ENCODE peak calls at places on chromosome 18, in four cellular contexts. One of them, this sample, is unnamed.

GRCh38 chr18:11259421-11259820 is 110.1 kb upstream of the PIEZO2 start:
- DNase-seq in HepG2: no peak
- DNase-seq in K562: no peak
- DNase-seq in SK-N-SH: peak
- DNase-seq in this sample: no peak

GRCh38 chr18:63346031-63346430 is 21.0 kb downstream of the KDSR start:
- DNase-seq in HepG2: no peak
- DNase-seq in K562: no peak
- DNase-seq in SK-N-SH: no peak
- DNase-seq in this sample: no peak

GRCh38 chr18:70313640-70314039 is 24.8 kb downstream of the SOCS6 start:
- DNase-seq in SK-N-SH: no peak
- DNase-seq in K562: no peak
- DNase-seq in HepG2: no peak
- DNase-seq in this sample: no peak

GRCh38 chr18:3451166-3451988 is 1.4 kb downstream of the TGIF1 start:
- DNase-seq in K562: peak
- DNase-seq in SK-N-SH: peak
- DNase-seq in HepG2: peak
- DNase-seq in this sample: no peak

GRCh38 chr18:63319383-63320040 is at the start of gene BCL2:
- DNase-seq in K562: peak
- DNase-seq in SK-N-SH: no peak
- DNase-seq in HepG2: no peak
- DNase-seq in this sample: no peak

GRCh38 chr18:46211816-46212215 is 107.6 kb downstream of the HAUS1 start:
- DNase-seq in HepG2: no peak
- DNase-seq in SK-N-SH: no peak
- DNase-seq in K562: no peak
- DNase-seq in this sample: no peak

GRCh38 chr18:3248670-3249359 is 1.2 kb downstream of the MYL12A start:
- DNase-seq in HepG2: peak
- DNase-seq in K562: peak
- DNase-seq in SK-N-SH: no peak
- DNase-seq in this sample: no peak

GRCh38 chr18:74351354-74351753 is 35.7 kb downstream of the C18orf63 start:
- DNase-seq in HepG2: no peak
- DNase-seq in SK-N-SH: no peak
- DNase-seq in K562: no peak
- DNase-seq in this sample: no peak

GRCh38 chr18:7089369-7089768 is 28.2 kb downstream of the LAMA1 start:
- DNase-seq in K562: no peak
- DNase-seq in SK-N-SH: no peak
- DNase-seq in HepG2: no peak
- DNase-seq in this sample: no peak

GRCh38 chr18:26040051-26040656 is 50.3 kb downstream of the SS18 start:
- DNase-seq in HepG2: no peak
- DNase-seq in SK-N-SH: no peak
- DNase-seq in K562: no peak
- DNase-seq in this sample: no peak

GRCh38 chr18:9417081-9417841 is 58.1 kb upstream of the RALBP1 start:
- DNase-seq in HepG2: no peak
- DNase-seq in SK-N-SH: no peak
- DNase-seq in K562: no peak
- DNase-seq in this sample: no peak

GRCh38 chr18:57267368-57267767 is 85.0 kb upstream of the ST8SIA3 start:
- DNase-seq in K562: no peak
- DNase-seq in SK-N-SH: no peak
- DNase-seq in HepG2: no peak
- DNase-seq in this sample: no peak

GRCh38 chr18:79526468-79527460 is 131.0 kb downstream of the NFATC1 start:
- DNase-seq in K562: peak
- DNase-seq in HepG2: no peak
- DNase-seq in SK-N-SH: no peak
- DNase-seq in this sample: no peak

GRCh38 chr18:26477828-26478466 is 70.4 kb downstream of the KCTD1 start:
- DNase-seq in K562: no peak
- DNase-seq in SK-N-SH: no peak
- DNase-seq in HepG2: no peak
- DNase-seq in this sample: no peak

GRCh38 chr18:57497372-57498294 is 62.5 kb downstream of the ONECUT2 start:
- DNase-seq in K562: no peak
- DNase-seq in SK-N-SH: no peak
- DNase-seq in HepG2: no peak
- DNase-seq in this sample: no peak

GRCh38 chr18:40974448-40974847 is 980.6 kb upstream of the PIK3C3 start:
- DNase-seq in SK-N-SH: no peak
- DNase-seq in K562: no peak
- DNase-seq in HepG2: no peak
- DNase-seq in this sample: no peak

GRCh38 chr18:56789004-56789888 is 138.1 kb downstream of the WDR7 start:
- DNase-seq in K562: peak
- DNase-seq in SK-N-SH: peak
- DNase-seq in HepG2: peak
- DNase-seq in this sample: peak

GRCh38 chr18:58789856-58790255 is 74.8 kb upstream of the ZNF532 start:
- DNase-seq in K562: no peak
- DNase-seq in SK-N-SH: no peak
- DNase-seq in HepG2: no peak
- DNase-seq in this sample: no peak

GRCh38 chr18:58788971-58789797 is 75.5 kb upstream of the ZNF532 start:
- DNase-seq in SK-N-SH: no peak
- DNase-seq in HepG2: peak
- DNase-seq in K562: no peak
- DNase-seq in this sample: no peak

GRCh38 chr18:58787750-58788149 is 76.9 kb upstream of the ZNF532 start:
- DNase-seq in HepG2: no peak
- DNase-seq in SK-N-SH: no peak
- DNase-seq in K562: no peak
- DNase-seq in this sample: no peak

GRCh38 chr18:58785870-58786269 is 78.8 kb upstream of the ZNF532 start:
- DNase-seq in SK-N-SH: no peak
- DNase-seq in HepG2: no peak
- DNase-seq in K562: no peak
- DNase-seq in this sample: no peak

DNA sequence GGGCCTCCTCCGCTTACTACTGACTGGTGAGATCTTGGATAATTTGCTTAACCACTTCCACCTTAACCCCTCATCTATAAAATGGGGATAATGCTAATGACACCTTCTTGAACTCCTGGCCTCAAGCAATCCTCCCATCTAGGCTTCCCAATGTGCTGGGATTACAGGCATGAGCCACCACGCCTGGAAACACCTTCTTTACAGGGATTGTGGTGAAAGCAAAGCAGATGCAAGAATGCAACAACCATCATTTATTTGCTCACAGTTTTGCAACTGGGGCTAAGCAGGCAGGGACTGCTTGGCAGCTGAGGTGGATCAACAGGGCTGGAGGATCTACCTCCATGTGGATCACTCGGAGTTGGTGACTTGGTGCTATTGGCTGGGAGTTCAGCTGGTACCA is 76.2 kb upstream of the ZNF532 start:
- DNase-seq in K562: no peak
- DNase-seq in SK-N-SH: no peak
- DNase-seq in HepG2: no peak
- DNase-seq in this sample: no peak
- TF ChIP-seq YY1 in K562: no peak
- TF ChIP-seq YY1 in SK-N-SH: no peak
- TF ChIP-seq YY1 in HepG2: no peak
- TF ChIP-seq YY1 in this sample: no peak

GRCh38 chr18:38586327-38586726 is 1020.7 kb upstream of the CELF4 start:
- DNase-seq in SK-N-SH: no peak
- DNase-seq in HepG2: no peak
- DNase-seq in K562: no peak
- DNase-seq in this sample: no peak

DNA sequence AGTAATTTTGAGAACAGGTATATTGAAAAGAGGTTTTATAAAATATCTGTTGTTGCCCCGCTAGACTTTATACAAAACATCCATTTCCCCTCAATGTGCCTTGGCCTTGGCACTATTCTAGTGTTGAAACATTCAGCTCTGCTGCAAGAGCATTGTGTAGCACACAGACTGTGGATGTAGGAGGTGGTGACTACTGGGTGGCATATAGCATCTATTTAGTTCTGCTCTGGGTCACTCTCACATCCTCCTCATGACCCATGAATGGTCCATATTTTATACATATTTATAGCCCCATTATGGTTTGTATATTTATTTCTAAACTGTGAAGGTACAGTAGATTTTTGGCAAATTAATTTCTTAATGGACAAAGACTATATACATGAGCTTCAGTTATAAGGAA is 1022.0 kb upstream of the CELF4 start:
- DNase-seq in SK-N-SH: no peak
- DNase-seq in K562: no peak
- DNase-seq in HepG2: no peak
- DNase-seq in this sample: no peak
- TF ChIP-seq ELF1 in SK-N-SH: no peak
- TF ChIP-seq ELF1 in K562: no peak
- TF ChIP-seq ELF1 in HepG2: no peak
- TF ChIP-seq ELF1 in this sample: no peak

DNA sequence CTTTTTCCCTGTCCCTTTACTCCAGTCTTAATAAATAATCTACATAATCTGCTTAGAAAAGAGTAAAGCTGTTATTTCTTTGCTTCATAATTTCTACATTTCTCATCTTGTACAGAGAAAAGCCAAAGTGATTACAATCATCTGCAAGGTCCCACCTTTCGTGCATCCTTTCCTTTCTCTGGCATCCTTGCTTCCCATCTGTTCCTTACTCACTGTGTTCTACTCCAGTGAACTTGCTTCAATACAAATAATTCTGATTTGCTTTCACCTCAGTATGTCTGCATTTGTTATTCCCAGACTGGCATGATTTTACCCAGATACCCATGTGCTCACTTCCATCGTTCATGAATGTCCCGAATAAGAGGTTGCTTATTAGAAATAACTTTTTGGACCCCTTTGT is 99.4 kb upstream of the DSEL start:
- DNase-seq in SK-N-SH: no peak
- DNase-seq in K562: no peak
- DNase-seq in HepG2: no peak
- DNase-seq in this sample: no peak
- TF ChIP-seq YY1 in SK-N-SH: no peak
- TF ChIP-seq YY1 in K562: no peak
- TF ChIP-seq YY1 in HepG2: no peak
- TF ChIP-seq YY1 in this sample: no peak

GRCh38 chr18:77069482-77069881 is 63.1 kb downstream of the MBP start:
- DNase-seq in HepG2: no peak
- DNase-seq in SK-N-SH: no peak
- DNase-seq in K562: no peak
- DNase-seq in this sample: no peak
- TF ChIP-seq ELF1 in HepG2: no peak
- TF ChIP-seq ELF1 in SK-N-SH: no peak
- TF ChIP-seq ELF1 in K562: no peak
- TF ChIP-seq ELF1 in this sample: no peak

DNA sequence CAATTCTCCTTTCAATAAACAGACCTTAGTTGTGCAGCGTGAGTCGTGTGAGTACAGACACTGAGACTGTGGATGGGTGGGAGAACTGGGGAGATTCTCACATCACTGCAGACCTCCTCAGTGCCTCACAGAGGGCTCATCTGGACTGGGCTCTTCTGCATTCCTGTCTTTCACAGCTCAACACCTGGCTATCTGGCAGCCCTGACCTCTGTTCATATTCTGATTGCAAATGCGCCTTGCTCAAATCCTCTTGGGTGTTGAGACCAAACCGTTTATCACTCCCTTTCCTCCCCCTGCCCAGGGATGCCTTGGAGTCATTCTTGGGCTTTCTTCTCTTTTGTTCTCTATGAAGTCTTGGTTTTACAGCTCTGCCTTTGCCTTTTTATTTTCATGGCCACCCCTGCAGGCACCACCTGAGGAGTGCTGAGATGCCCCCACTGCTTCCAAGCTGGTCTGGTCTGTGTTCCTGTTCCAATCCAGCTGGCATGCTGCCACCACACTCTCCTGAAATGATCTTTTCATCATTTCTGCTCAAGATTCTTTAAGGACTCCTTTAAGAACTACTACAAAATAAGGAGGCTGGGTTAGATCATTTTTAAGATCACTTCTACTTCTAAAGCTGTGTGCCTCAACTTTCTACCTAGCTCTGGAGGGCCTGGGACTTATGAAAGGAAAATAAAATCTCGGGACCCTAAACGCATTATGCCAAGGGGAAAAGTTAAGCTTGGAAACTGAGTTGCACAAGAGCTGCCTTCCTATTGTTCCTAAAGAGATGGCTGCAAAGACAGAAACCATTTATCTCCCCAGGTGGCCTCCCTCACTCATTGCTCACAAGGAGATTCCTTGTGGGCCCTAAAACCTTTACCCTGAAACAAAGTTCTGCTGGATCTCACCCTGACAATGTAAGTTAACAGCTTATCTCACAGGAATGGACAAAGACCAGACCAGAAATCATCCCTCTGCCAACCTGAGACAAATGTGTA is 26.5 kb downstream of the TUBB6 start:
- DNase-seq in HepG2: no peak
- DNase-seq in K562: no peak
- DNase-seq in SK-N-SH: no peak
- DNase-seq in this sample: no peak
- TF ChIP-seq YY1 in HepG2: no peak
- TF ChIP-seq YY1 in K562: no peak
- TF ChIP-seq YY1 in SK-N-SH: no peak
- TF ChIP-seq YY1 in this sample: no peak

DNA sequence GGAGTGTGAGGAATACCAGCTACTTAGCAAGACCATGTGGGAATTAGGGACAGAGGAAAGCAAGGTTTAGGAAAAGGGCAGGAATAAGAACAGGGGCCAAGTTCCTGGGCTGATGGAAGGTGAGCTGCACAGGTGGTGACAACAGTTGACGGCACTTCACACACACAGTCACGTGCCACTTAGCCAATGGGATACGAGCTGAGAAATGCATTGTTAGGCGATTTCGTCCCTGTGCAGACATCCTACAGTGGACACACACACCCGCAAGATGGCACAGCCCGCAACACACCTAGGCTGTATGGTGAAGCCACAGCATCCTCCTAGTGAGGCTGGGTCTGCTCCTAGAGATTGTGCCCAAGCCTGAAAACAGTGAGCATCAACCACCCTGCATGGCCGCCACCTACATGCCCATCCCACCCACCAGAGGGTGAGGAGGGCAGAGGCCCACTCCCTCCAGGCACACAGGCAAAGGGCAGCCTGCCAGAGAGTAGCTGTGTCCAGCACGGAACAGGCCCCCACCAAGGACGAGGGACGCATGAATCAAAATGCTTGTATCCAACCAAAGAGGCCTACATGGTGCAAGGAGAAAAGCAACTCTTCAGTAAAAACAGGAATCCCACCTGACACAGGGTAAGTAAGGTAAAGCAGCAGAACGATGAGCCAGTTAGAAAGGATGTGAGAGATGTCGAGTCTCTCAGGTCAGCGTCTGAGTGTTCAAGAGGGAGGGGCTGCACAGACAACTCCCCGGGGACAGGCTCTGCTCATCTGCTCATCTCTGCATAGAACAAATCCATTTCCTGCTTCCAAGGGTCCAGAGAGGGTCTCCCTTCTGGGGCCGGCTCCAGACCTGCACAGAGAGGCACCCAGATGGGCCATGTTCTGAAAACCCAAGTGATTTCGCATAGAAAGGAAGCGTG is 51.3 kb downstream of the ZNF516 start:
- DNase-seq in K562: no peak
- DNase-seq in SK-N-SH: peak
- DNase-seq in HepG2: no peak
- DNase-seq in this sample: no peak
- TF ChIP-seq ELF1 in K562: no peak
- TF ChIP-seq ELF1 in SK-N-SH: no peak
- TF ChIP-seq ELF1 in HepG2: no peak
- TF ChIP-seq ELF1 in this sample: no peak

This sample was measured in HCT116.